ENCODE peak calls at places on chromosomes 4 and X, in nine cellular contexts. E is CD8-positive, alpha-beta memory T cell; Q is neural progenitor cell; G is colonic mucosa; C is right cardiac atrium; X is A549; O is H9; V is endodermal cell; K is tibial nerve. F is an unnamed sample.

GRCh38 chr4:40316782-40317635 is 18.1 kb upstream of the CHRNA9 start:
- DNase-seq in Q (peak; percentile 76), G (peak; percentile 64), C (no peak), O (peak; percentile 83), E (peak; percentile 37), K (no peak), V (peak; percentile 90), X (peak; percentile 88), F (peak; percentile 58)

GRCh38 chr4:97016186-97016945 is 1126.9 kb downstream of the STPG2 start:
- DNase-seq in G (no peak), X (no peak), V (no peak), E (no peak), C (no peak), K (no peak), O (no peak), Q (no peak), F (no peak)

GRCh38 chr4:111662496-111662895 is 482.8 kb upstream of the FAM241A start:
- DNase-seq in X (no peak), O (no peak), Q (no peak), V (no peak), E (no peak), G (no peak), K (no peak), C (no peak), F (no peak)

GRCh38 chrX:54481751-54482150 is 14.3 kb downstream of the FGD1 start:
- DNase-seq in G (no peak), E (no peak), O (peak; percentile 47), V (peak; percentile 72), C (no peak), Q (no peak), K (no peak), X (no peak), F (no peak)

GRCh38 chr4:65865489-65865888 is 195.2 kb upstream of the EPHA5 start:
- DNase-seq in X (peak; percentile 21), C (no peak), E (no peak), K (no peak), O (no peak), G (no peak), Q (peak; percentile 34), V (no peak), F (peak; percentile 18)

GRCh38 chr4:41192136-41192535 is 22.2 kb downstream of the APBB2 start:
- DNase-seq in K (no peak), O (no peak), V (no peak), E (no peak), C (no peak), Q (no peak), G (no peak), X (no peak), F (no peak)

GRCh38 chrX:135081695-135082094 is 29.8 kb upstream of the RTL8A start:
- DNase-seq in K (no peak), C (no peak), O (no peak), E (no peak), X (no peak), Q (no peak), V (no peak), G (no peak), F (no peak)

GRCh38 chrX:125202486-125203378 is 116.9 kb upstream of the TEX13C start:
- DNase-seq in X (no peak), C (no peak), O (peak; percentile 25), V (no peak), K (no peak), E (no peak), Q (peak; percentile 11), G (no peak), F (no peak)

GRCh38 chrX:136204571-136204970 is 46.6 kb downstream of the MAP7D3 start:
- DNase-seq in X (peak; percentile 61), C (peak; percentile 58), E (no peak), K (no peak), Q (peak; percentile 3), O (peak; percentile 38), V (no peak), G (peak; percentile 57), F (peak; percentile 81)

GRCh38 chr4:37946503-37947179 is 13.6 kb upstream of the PTTG2 start:
- DNase-seq in V (no peak), G (no peak), O (no peak), Q (no peak), K (no peak), X (no peak), C (no peak), E (no peak), F (peak; percentile 35)

GRCh38 chr4:5980436-5981155 is 37.6 kb downstream of the C4orf50 start:
- DNase-seq in K (no peak), X (peak; percentile 14), E (no peak), V (peak; percentile 44), O (peak; percentile 11), C (no peak), Q (no peak), G (no peak), F (peak; percentile 74)

GRCh38 chr4:136319789-136320470 is 1212.4 kb downstream of the PCDH18 start:
- DNase-seq in Q (no peak), X (peak; percentile 74), K (no peak), E (no peak), G (no peak), V (no peak), O (no peak), C (no peak), F (no peak)

GRCh38 chrX:136750364-136750763 is 30.4 kb downstream of the ARHGEF6 start:
- DNase-seq in V (no peak), E (no peak), X (no peak), Q (no peak), G (no peak), C (no peak), O (no peak), K (no peak), F (no peak)

GRCh38 chr4:16269742-16270522 is 43.7 kb upstream of the TAPT1 start:
- DNase-seq in X (no peak), E (no peak), V (no peak), K (no peak), G (no peak), O (no peak), C (peak; percentile 22), Q (no peak), F (peak; percentile 87)

GRCh38 chrX:31318866-31319265 is 247.0 kb upstream of the FTHL17 start:
- DNase-seq in X (no peak), O (no peak), V (no peak), G (no peak), E (no peak), C (no peak), Q (no peak), K (no peak), F (no peak)

GRCh38 chrX:31319586-31319985 is 247.7 kb upstream of the FTHL17 start:
- DNase-seq in V (no peak), Q (no peak), O (no peak), E (no peak), K (no peak), X (no peak), C (no peak), G (no peak), F (no peak)

GRCh38 chrX:31323658-31324057 is 251.8 kb upstream of the FTHL17 start:
- DNase-seq in E (no peak), C (no peak), K (no peak), X (no peak), G (no peak), Q (no peak), O (no peak), V (no peak), F (no peak)

GRCh38 chrX:31316340-31316991 is 244.6 kb upstream of the FTHL17 start:
- DNase-seq in Q (no peak), X (no peak), O (no peak), K (no peak), C (no peak), E (no peak), G (no peak), V (no peak), F (no peak)

GRCh38 chrX:31320740-31321139 is 248.9 kb upstream of the FTHL17 start:
- DNase-seq in O (no peak), Q (no peak), E (no peak), X (no peak), V (no peak), C (no peak), K (no peak), G (no peak), F (no peak)
- H3K4me1 ChIP-seq in O (no peaks in the 10 kb centered on the region), Q (no peaks in the 10 kb centered on the region), E (no peaks in the 10 kb centered on the region), X (no peaks in the 10 kb centered on the region), V (no peaks in the 10 kb centered on the region), C (no peaks in the 10 kb centered on the region), K (peaks cover 16% of the 10 kb centered on the region), G (no peaks in the 10 kb centered on the region), F (no peaks in the 10 kb centered on the region)

GRCh38 chr4:89253935-89254334 is 53.7 kb downstream of the GPRIN3 start:
- DNase-seq in K (no peak), G (no peak), O (no peak), E (no peak), C (no peak), Q (no peak), X (no peak), V (no peak), F (no peak)
- H3K4me1 ChIP-seq in K (no peaks in the 10 kb centered on the region), G (no peaks in the 10 kb centered on the region), O (peaks cover 5% of the 10 kb centered on the region), E (peaks cover 42% of the 10 kb centered on the region), C (no peaks in the 10 kb centered on the region), Q (peaks cover 12% of the 10 kb centered on the region), X (peaks cover 71% of the 10 kb centered on the region), V (no peaks in the 10 kb centered on the region), F (no peaks in the 10 kb centered on the region)

GRCh38 chr4:150720973-150721518 is 139.1 kb downstream of the MAB21L2 start:
- DNase-seq in Q (no peak), K (no peak), V (no peak), G (no peak), E (no peak), C (no peak), X (no peak), O (no peak), F (no peak)
- H3K4me1 ChIP-seq in Q (no peaks in the 10 kb centered on the region), K (peaks cover 9% of the 10 kb centered on the region), V (no peaks in the 10 kb centered on the region), G (peaks cover 6% of the 10 kb centered on the region), E (no peaks in the 10 kb centered on the region), C (peaks cover 14% of the 10 kb centered on the region), X (peaks cover 7% of the 10 kb centered on the region), O (no peaks in the 10 kb centered on the region), F (peaks cover 5% of the 10 kb centered on the region)

GRCh38 chr4:686371-687040 is 2.4 kb downstream of the SLC49A3 start:
- DNase-seq in O (peak; percentile 31), X (no peak), G (no peak), K (no peak), E (no peak), V (no peak), Q (no peak), C (no peak), F (no peak)

GRCh38 chr4:685681-686218 is 3.2 kb downstream of the SLC49A3 start:
- DNase-seq in Q (no peak), C (no peak), G (no peak), O (no peak), X (no peak), V (no peak), E (no peak), K (no peak), F (no peak)

GRCh38 chr4:683247-683897 is 5.6 kb downstream of the SLC49A3 start:
- DNase-seq in C (no peak), Q (no peak), K (no peak), V (no peak), O (peak; percentile 30), X (no peak), G (no peak), E (no peak), F (no peak)

GRCh38 chr4:683982-684571 is 4.9 kb downstream of the SLC49A3 start:
- DNase-seq in C (peak; percentile 84), E (no peak), X (peak; percentile 73), Q (peak; percentile 90), V (peak; percentile 93), K (peak; percentile 42), O (peak; percentile 89), G (peak; percentile 78), F (peak; percentile 99)

DNA sequence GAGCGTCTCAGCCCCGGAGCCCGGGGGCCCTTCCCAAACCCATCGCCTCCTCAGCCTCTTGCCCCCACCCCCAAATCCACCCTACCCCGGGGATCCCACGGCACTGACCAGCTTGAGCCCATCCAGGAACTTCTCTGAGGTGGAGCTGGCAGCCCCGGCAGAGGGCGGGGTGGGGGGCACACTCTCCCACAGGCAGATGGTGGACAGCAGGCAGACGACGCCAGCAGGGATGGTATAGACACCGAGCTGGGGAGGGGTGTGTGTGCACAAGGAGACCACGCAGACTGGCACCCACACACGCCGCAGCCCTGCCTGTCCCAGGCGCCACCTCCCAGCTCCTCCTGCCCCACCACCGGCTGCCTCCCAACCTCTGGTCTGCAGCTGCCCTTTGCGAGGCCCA is 4.3 kb downstream of the SLC49A3 start:
- DNase-seq in G (no peak), K (no peak), C (no peak), X (no peak), Q (no peak), O (peak; percentile 33), V (no peak), E (no peak), F (no peak)
- H3K4me1 ChIP-seq in G (peaks cover 23% of the 10 kb centered on the region), K (peaks cover 66% of the 10 kb centered on the region), C (peaks cover 9% of the 10 kb centered on the region), X (peaks cover 31% of the 10 kb centered on the region), Q (peaks cover 13% of the 10 kb centered on the region), O (peaks cover 3% of the 10 kb centered on the region), V (peaks cover 3% of the 10 kb centered on the region), E (no peaks in the 10 kb centered on the region), F (peaks cover 37% of the 10 kb centered on the region)